ENCODE peak calls at places on chromosomes 13 and 19, in nine cellular contexts. P is activated B cell treated with CpG ODN at 0.5 μM for 24 hours; H is activated naive CD4-positive, alpha-beta T cell treated with Interleukin-2 at 50 U/mL for 16 hours; D is Caco-2; Y is AG04449; A is non-pigmented ciliary epithelial cell; Z is sciatic nerve; L is stimulated activated effector memory CD8-positive, alpha-beta T cell treated with anti-CD3 and anti-CD28 coated beads, Interleukin-12 subunit alpha, Interleukin-12 subunit beta, amount 100 ng/mL, for 72 hours; X is AML-193. M is an unnamed sample.
A peak's percentile ranks its signal among the peaks of the same experiment; 100 is the strongest.

GRCh38 chr13:25733061-25733491 is 318.7 kb downstream of the SHISA2 start:
- DNase-seq in P (no peak), Z (no peak), L (no peak), H (no peak), X (no peak), A (peak; percentile 65), Y (no peak), D (no peak), M (no peak)

GRCh38 chr13:48233097-48233885 is at the start of gene ITM2B:
- DNase-seq in X (peak; percentile 62), L (peak; percentile 53), Z (peak; percentile 88), Y (no peak), D (peak; percentile 71), H (peak; percentile 63), P (peak; percentile 65), A (no peak), M (no peak)

GRCh38 chr19:6067975-6068374 is 42.3 kb downstream of the RFX2 start:
- DNase-seq in A (no peak), L (no peak), X (no peak), D (no peak), H (no peak), P (no peak), Y (no peak), Z (peak; percentile 13), M (no peak)

GRCh38 chr19:55697698-55698097 is 22.7 kb downstream of the EPN1 start:
- DNase-seq in H (no peak), A (no peak), D (no peak), L (no peak), Y (no peak), P (no peak), Z (peak; percentile 35), X (no peak), M (no peak)

GRCh38 chr13:48579167-48579918 is 46.5 kb upstream of the RCBTB2 start:
- DNase-seq in A (no peak), Y (no peak), X (peak; percentile 93), P (no peak), D (no peak), Z (no peak), L (no peak), H (no peak), M (no peak)

GRCh38 chr13:43355774-43356173 is 332.4 kb downstream of the DNAJC15 start:
- DNase-seq in P (no peak), L (no peak), D (no peak), A (no peak), Z (no peak), X (no peak), Y (no peak), H (no peak), M (no peak)

GRCh38 chr19:19062454-19063182 is 1.2 kb upstream of the SLC25A42 start:
- DNase-seq in Y (no peak), H (peak; percentile 8), A (no peak), P (no peak), Z (no peak), L (no peak), D (peak; percentile 19), X (no peak), M (peak; percentile 11)

GRCh38 chr13:113021811-113022210 is 52.8 kb downstream of the MCF2L start:
- DNase-seq in X (no peak), P (no peak), Z (no peak), Y (no peak), H (no peak), D (no peak), A (no peak), L (no peak), M (no peak)

GRCh38 chr19:41753936-41754529 is 1.3 kb upstream of the CEACAM6 start:
- DNase-seq in P (peak; percentile 35), D (peak; percentile 71), L (peak; percentile 58), A (no peak), X (peak; percentile 48), Z (no peak), H (peak; percentile 75), Y (no peak), M (no peak)

GRCh38 chr13:48595330-48596127 is 58.2 kb upstream of the CYSLTR2 start:
- DNase-seq in D (peak; percentile 78), A (peak; percentile 41), Z (peak; percentile 71), Y (no peak), H (peak; percentile 50), X (peak; percentile 94), L (peak; percentile 23), P (no peak), M (peak; percentile 26)

M was measured in AG04450.